ENCODE peak calls at places on chromosomes 11 and 22, in nine cellular contexts. F is ovary; Y is iPS DF 19.7; S is gastrocnemius medialis; T is NCI-H69; I is T-helper 1 cell; U is stimulated activated CD4-positive, alpha-beta T cell treated with anti-CD3 and anti-CD28 coated beads, Interleukin-12 subunit alpha, Interleukin-12 subunit beta, amount 100 ng/mL, for 48 hours; A is uterus; W is right lobe of liver. J is an unnamed sample.

GRCh38 chr11:92627615-92628201 is 341.7 kb upstream of the MTNR1B start:
- DNase-seq in F (no peak), S (no peak), Y (no peak), W (no peak), T (peak; percentile 51), I (no peak), U (no peak), A (no peak), J (no peak)

GRCh38 chr11:69382131-69383128 is 88.5 kb downstream of the MYEOV start:
- DNase-seq in U (no peak), T (peak; percentile 42), W (peak; percentile 41), Y (no peak), S (peak; percentile 26), I (no peak), F (peak; percentile 34), A (no peak), J (no peak)

GRCh38 chr11:65165847-65166317 is 4.2 kb upstream of the SPDYC start:
- DNase-seq in Y (no peak), I (no peak), T (no peak), U (no peak), A (no peak), W (peak; percentile 43), S (peak; percentile 6), F (no peak), J (no peak)

GRCh38 chr11:72111803-72112540 is 523 bp downstream of the ANAPC15 start:
- DNase-seq in W (peak; percentile 89), Y (peak; percentile 97), F (peak; percentile 92), A (peak; percentile 99), S (peak; percentile 98), I (peak; percentile 97), U (peak; percentile 83), T (peak; percentile 100), J (peak; percentile 70)

GRCh38 chr22:35325209-35325608 is 25.5 kb downstream of the TOM1 start:
- DNase-seq in W (no peak), A (no peak), F (no peak), S (no peak), T (no peak), I (no peak), Y (no peak), U (no peak), J (no peak)

GRCh38 chr22:42856179-42856864 is 751 bp downstream of the ARFGAP3 start:
- DNase-seq in S (peak; percentile 68), F (peak; percentile 69), I (peak; percentile 60), U (peak; percentile 46), A (peak; percentile 40), W (peak; percentile 84), Y (no peak), T (peak; percentile 78), J (no peak)

GRCh38 chr11:64564419-64564818 is 26.6 kb upstream of the SLC22A12 start:
- DNase-seq in S (no peak), F (no peak), A (no peak), I (no peak), Y (no peak), T (no peak), U (no peak), W (no peak), J (no peak)

GRCh38 chr22:48836673-48837340 is 990.9 kb downstream of the BRD1 start:
- DNase-seq in T (peak; percentile 26), A (no peak), W (no peak), U (no peak), F (no peak), I (no peak), S (no peak), Y (no peak), J (no peak)

GRCh38 chr11:126113012-126113411 is 50.3 kb upstream of the CDON start:
- DNase-seq in A (no peak), Y (no peak), I (no peak), S (no peak), U (no peak), W (no peak), F (no peak), T (peak; percentile 21), J (no peak)

GRCh38 chr11:91998466-91998865 is 226.2 kb upstream of the FAT3 start:
- DNase-seq in S (no peak), W (no peak), A (no peak), Y (no peak), F (no peak), U (no peak), I (no peak), T (peak; percentile 98), J (no peak)

GRCh38 chr22:21827628-21828267 is 39.7 kb downstream of the MAPK1 start:
- DNase-seq in U (no peak), I (no peak), T (no peak), W (no peak), F (no peak), Y (no peak), A (no peak), S (no peak), J (no peak)

GRCh38 chr11:134124660-134125451 is 56.0 kb downstream of the JAM3 start:
- DNase-seq in I (no peak), T (no peak), U (no peak), F (peak; percentile 57), A (no peak), W (peak; percentile 53), S (peak; percentile 36), Y (no peak), J (no peak)

GRCh38 chr11:2975594-2975993 is 16.5 kb downstream of the NAP1L4 start:
- DNase-seq in T (peak; percentile 62), Y (no peak), U (peak; percentile 12), S (peak; percentile 29), F (no peak), I (peak; percentile 48), A (no peak), W (no peak), J (no peak)

GRCh38 chr11:132424433-132424832 is 1054.0 kb downstream of the NTM start:
- DNase-seq in F (no peak), S (no peak), T (no peak), W (no peak), I (no peak), Y (no peak), U (no peak), A (peak; percentile 14), J (no peak)

GRCh38 chr11:61682093-61682732 is 2.0 kb downstream of the DAGLA start:
- DNase-seq in F (no peak), S (peak; percentile 91), Y (no peak), T (peak; percentile 87), U (no peak), A (no peak), I (no peak), W (peak; percentile 48), J (no peak)

J was measured in omental fat pad.